ENCODE peak calls at places on chromosomes 5 and 9, in nine cellular contexts. Y is AG08396; H is cerebellum; W is GM03348; D is AG08395; K is stimulated activated CD4-positive, alpha-beta T cell treated with anti-CD3 and anti-CD28 coated beads, Interleukin-15, amount 100 ng/mL, for 1 hour; V is caudate nucleus; O is effector memory CD4-positive, alpha-beta T cell; N is HT1080. M is an unnamed sample.

GRCh38 chr5:2989517-2989916 is 238.0 kb upstream of the IRX2 start:
- DNase-seq in N (no peak), H (no peak), O (no peak), K (no peak), V (no peak), Y (no peak), D (no peak), W (no peak), M (no peak)

GRCh38 chr5:136629125-136629790 is 263.9 kb upstream of the TRPC7 start:
- DNase-seq in N (no peak), H (peak; percentile 86), K (no peak), Y (no peak), O (no peak), W (no peak), V (no peak), D (no peak), M (no peak)

GRCh38 chr9:126676685-126677143 is 63.0 kb downstream of the LMX1B start:
- DNase-seq in Y (no peak), D (peak; percentile 22), W (no peak), O (no peak), H (peak; percentile 51), K (no peak), N (no peak), V (no peak), M (no peak)

GRCh38 chr5:1176473-1177391 is 24.7 kb upstream of the SLC6A19 start:
- DNase-seq in H (no peak), Y (no peak), N (peak; percentile 48), D (no peak), V (no peak), O (no peak), W (no peak), K (no peak), M (no peak)

GRCh38 chr9:17824191-17824926 is 245.5 kb downstream of the SH3GL2 start:
- DNase-seq in Y (no peak), W (no peak), H (peak; percentile 81), N (no peak), V (no peak), K (no peak), D (no peak), O (no peak), M (peak; percentile 15)

GRCh38 chr5:104179057-104179456 is 616.5 kb upstream of the NUDT12 start:
- DNase-seq in H (no peak), N (peak; percentile 73), W (peak; percentile 71), Y (peak; percentile 23), O (no peak), D (peak; percentile 45), V (peak; percentile 7), K (no peak), M (peak; percentile 31)

GRCh38 chr5:178107889-178108288 is 5.4 kb upstream of the N4BP3 start:
- DNase-seq in W (no peak), Y (peak; percentile 24), N (no peak), K (no peak), H (no peak), D (no peak), O (no peak), V (no peak), M (no peak)

GRCh38 chr5:82023530-82024095 is 51.8 kb downstream of the ATG10 start:
- DNase-seq in N (no peak), W (no peak), O (no peak), H (no peak), Y (no peak), K (no peak), D (no peak), V (no peak), M (no peak)

GRCh38 chr5:63127054-63127453 is 548.4 kb downstream of the LRRC70 start:
- DNase-seq in W (peak; percentile 44), N (peak; percentile 79), D (peak; percentile 4), H (no peak), Y (peak; percentile 18), K (no peak), O (no peak), V (no peak), M (no peak)

M was measured in amniotic stem cell.